ENCODE peak calls at places on chromosomes 12 and 14, in seven cellular contexts. Y, H, Z, Q, E, P and D are unnamed samples.

GRCh38 chr14:105092124-105092911 is 27.1 kb upstream of the GPR132 start:
- DNase-seq in H (peak; percentile 44), Z (peak; percentile 33), Y (no peak), Q (no peak), P (no peak), E (no peak), D (peak; percentile 29)

GRCh38 chr12:106062693-106063092 is 76.1 kb downstream of the NUAK1 start:
- DNase-seq in E (no peak), P (no peak), H (no peak), Z (no peak), Q (no peak), Y (no peak), D (no peak)

GRCh38 chr14:39267592-39268112 is 33.9 kb downstream of the MIA2 start:
- DNase-seq in Q (peak; percentile 47), E (peak; percentile 49), Z (no peak), H (no peak), Y (peak; percentile 56), P (peak; percentile 24), D (no peak)

GRCh38 chr14:24692382-24693352 is 58.7 kb upstream of the GZMB start:
- DNase-seq in P (no peak), Z (no peak), Q (no peak), E (no peak), H (no peak), Y (no peak), D (no peak)

GRCh38 chr14:105465209-105466031 is 9.2 kb upstream of the CRIP2 start:
- DNase-seq in E (no peak), H (no peak), Z (no peak), Q (no peak), Y (peak; percentile 27), P (no peak), D (no peak)

GRCh38 chr12:114479831-114480230 is 73.9 kb upstream of the TBX5 start:
- DNase-seq in H (no peak), Y (no peak), Z (peak; percentile 28), E (no peak), P (no peak), Q (no peak), D (no peak)

GRCh38 chr14:71130491-71131179 is 223.4 kb downstream of the PCNX1 start:
- DNase-seq in P (peak; percentile 75), Z (no peak), Q (no peak), E (peak; percentile 88), Y (peak; percentile 27), H (peak; percentile 85), D (no peak)

GRCh38 chr12:119486599-119487154 is 106.9 kb upstream of the TMEM233 start:
- DNase-seq in Y (no peak), H (no peak), E (no peak), Q (no peak), P (no peak), Z (no peak), D (no peak)

GRCh38 chr12:612293-612692 is 51.0 kb downstream of the NINJ2 start:
- DNase-seq in P (no peak), H (no peak), Q (no peak), Z (no peak), Y (no peak), E (no peak), D (no peak)

GRCh38 chr12:116135209-116135930 is 142.1 kb downstream of the MED13L start:
- DNase-seq in P (peak; percentile 88), E (peak; percentile 58), Y (peak; percentile 81), H (peak; percentile 65), Q (no peak), Z (no peak), D (no peak)

GRCh38 chr14:94426526-94426925 is 26.1 kb downstream of the SERPINA11 start:
- DNase-seq in Q (no peak), Y (no peak), E (no peak), Z (no peak), P (no peak), H (no peak), D (no peak)

GRCh38 chr14:33848706-33849454 is 102.0 kb downstream of the EGLN3 start:
- DNase-seq in E (peak; percentile 37), Q (no peak), H (peak; percentile 61), Z (peak; percentile 79), Y (peak; percentile 63), P (peak; percentile 57), D (peak; percentile 42)

GRCh38 chr14:100645986-100646314 is 58.7 kb upstream of the BEGAIN start:
- DNase-seq in Z (no peak), H (no peak), E (no peak), Q (no peak), Y (no peak), P (no peak), D (no peak)
- TF ChIP-seq CTCF in Z (no peak), H (no peak), E (no peak), Q (no peak), Y (no peak), P (no peak), D (no peak)

GRCh38 chr14:96297000-96297399 is 41.0 kb downstream of the BDKRB1 start:
- DNase-seq in Z (no peak), Y (no peak), H (peak; percentile 37), E (peak; percentile 47), P (peak; percentile 32), Q (peak; percentile 12), D (peak; percentile 32)
- TF ChIP-seq CTCF in Z (peak; percentile 34), Y (peak; percentile 51), H (peak; percentile 38), E (peak; percentile 48), P (peak; percentile 53), Q (no peak), D (peak; percentile 32)

DNA sequence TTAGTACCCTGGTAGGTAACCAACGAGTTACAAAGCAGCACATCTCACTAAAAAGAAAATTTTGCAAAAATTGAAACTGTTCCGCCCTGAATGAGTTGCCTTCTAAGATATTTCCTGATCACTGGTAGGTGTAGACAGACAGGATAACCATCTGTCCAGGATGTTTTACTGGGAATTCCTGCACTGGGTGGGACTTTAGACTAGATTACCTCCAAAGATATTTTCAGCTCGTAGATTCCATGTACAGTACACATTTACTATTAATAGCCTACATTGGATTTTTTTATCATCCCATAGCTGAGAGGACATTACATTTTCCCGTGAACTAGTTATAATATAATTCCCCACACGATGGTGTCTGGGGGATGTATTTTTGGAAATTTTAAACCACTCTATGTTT is 139.6 kb downstream of the DYRK2 start:
- DNase-seq in H (no peak), E (no peak), Q (no peak), P (no peak), Z (no peak), Y (no peak), D (no peak)
- TF ChIP-seq CTCF in H (no peak), E (no peak), Q (no peak), P (no peak), Z (no peak), Y (no peak), D (no peak)

GRCh38 chr12:38904932-38905479 is 385 bp downstream of the CPNE8 start:
- DNase-seq in Z (peak; percentile 62), Y (peak; percentile 90), H (peak; percentile 85), P (peak; percentile 86), E (peak; percentile 85), Q (peak; percentile 81), D (peak; percentile 73)

GRCh38 chr12:38906482-38907170 is 1.2 kb upstream of the CPNE8 start:
- DNase-seq in Z (peak; percentile 92), Q (peak; percentile 80), E (peak; percentile 89), Y (peak; percentile 91), H (peak; percentile 87), P (peak; percentile 89), D (peak; percentile 78)

GRCh38 chr12:38903596-38903995 is 1.8 kb downstream of the CPNE8 start:
- DNase-seq in Y (no peak), P (no peak), Z (no peak), Q (no peak), H (no peak), E (no peak), D (no peak)

GRCh38 chr12:38907171-38907923 is 2.0 kb upstream of the CPNE8 start:
- DNase-seq in Y (peak; percentile 37), P (peak; percentile 17), Z (no peak), Q (no peak), E (no peak), H (no peak), D (peak; percentile 8)

GRCh38 chr12:38905480-38906351 is at the start of gene CPNE8:
- DNase-seq in Q (peak; percentile 68), H (peak; percentile 85), E (peak; percentile 78), P (peak; percentile 70), Y (peak; percentile 76), Z (peak; percentile 76), D (peak; percentile 84)
- TF ChIP-seq CTCF in Q (no peak), H (no peak), E (no peak), P (no peak), Y (no peak), Z (no peak), D (no peak)

DNA sequence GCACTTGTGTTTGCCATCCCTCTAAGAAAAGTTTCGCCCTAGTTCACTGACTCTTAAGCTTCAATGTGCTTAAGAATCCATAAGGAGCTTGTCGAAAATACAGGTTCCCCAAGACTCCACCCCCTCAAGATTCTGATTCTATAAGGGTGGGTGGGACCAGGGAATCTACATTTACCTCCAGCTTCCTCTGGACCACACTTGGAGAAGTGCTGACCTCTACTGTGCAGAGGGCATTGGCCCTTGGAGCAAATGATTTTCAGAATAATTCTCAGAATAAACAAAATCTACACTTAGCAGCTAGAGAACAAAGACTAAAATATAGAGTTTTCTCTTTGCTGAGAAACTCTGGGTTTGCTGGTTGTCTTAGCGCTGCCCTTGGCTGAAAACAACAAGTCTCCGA is 5.0 kb downstream of the TGFB3 start:
- DNase-seq in H (no peak), P (no peak), Q (no peak), Y (no peak), E (no peak), Z (no peak), D (no peak)
- TF ChIP-seq CTCF in H (no peak), P (no peak), Q (no peak), Y (no peak), E (no peak), Z (no peak), D (no peak)

GRCh38 chr12:7853557-7853956 is 19.2 kb downstream of the SLC2A14 start:
- DNase-seq in Y (no peak), H (no peak), Q (no peak), E (peak; percentile 8), P (no peak), Z (no peak), D (no peak)

GRCh38 chr12:7864751-7865150 is 8.0 kb downstream of the SLC2A14 start:
- DNase-seq in Z (no peak), P (no peak), E (no peak), H (no peak), Q (no peak), Y (no peak), D (no peak)

GRCh38 chr12:7856516-7856915 is 16.2 kb downstream of the SLC2A14 start:
- DNase-seq in Q (no peak), Z (no peak), H (no peak), Y (no peak), E (no peak), P (peak; percentile 48), D (no peak)

GRCh38 chr12:7857916-7858315 is 14.8 kb downstream of the SLC2A14 start:
- DNase-seq in Q (no peak), P (no peak), Z (no peak), Y (no peak), E (peak; percentile 15), H (no peak), D (no peak)

GRCh38 chr12:7859552-7859951 is 13.2 kb downstream of the SLC2A14 start:
- DNase-seq in E (peak; percentile 67), Z (no peak), H (no peak), Q (no peak), Y (no peak), P (peak; percentile 86), D (no peak)
- TF ChIP-seq CTCF in E (no peak), Z (no peak), H (no peak), Q (no peak), Y (no peak), P (no peak), D (no peak)